ENCODE peak calls at places on chromosomes 16 and 17, in nine cellular contexts. S, M, W, N, T, I, O, R and V are unnamed samples.

GRCh38 chr16:85924675-85925074 is 25.7 kb downstream of the IRF8 start:
- DNase-seq in S (no peak), M (no peak), W (no peak), N (no peak), T (no peak), I (no peak), O (peak), R (no peak), V (no peak)

GRCh38 chr16:67177743-67178699 is 5.7 kb downstream of the MATCAP1 start:
- DNase-seq in S (no peak), M (no peak), W (peak), N (peak), T (peak), I (no peak), O (no peak), R (no peak), V (no peak)

GRCh38 chr16:648786-649589 is at the start of gene WDR90:
- DNase-seq in S (peak), M (peak), W (peak), N (peak), T (peak), I (peak), O (peak), R (peak), V (peak)

GRCh38 chr17:37385439-37385990 is 9.7 kb downstream of the C17orf78 start:
- DNase-seq in S (no peak), M (no peak), W (no peak), N (no peak), T (no peak), I (no peak), O (no peak), R (no peak), V (no peak)

GRCh38 chr16:70454221-70455034 is at the start of gene FCSK:
- DNase-seq in S (peak), M (peak), W (peak), N (peak), T (peak), I (peak), O (peak), R (peak), V (no peak)

GRCh38 chr17:38705523-38705802 is 390 bp downstream of the MLLT6 start:
- DNase-seq in S (no peak), M (no peak), W (no peak), N (no peak), T (peak), I (no peak), O (no peak), R (no peak), V (no peak)

GRCh38 chr16:28320741-28321140 is 28.4 kb downstream of the SBK1 start:
- DNase-seq in S (no peak), M (no peak), W (peak), N (no peak), T (no peak), I (no peak), O (no peak), R (no peak), V (no peak)

GRCh38 chr17:73950515-73950914 is 253.0 kb upstream of the RPL38 start:
- DNase-seq in S (no peak), M (no peak), W (no peak), N (no peak), T (no peak), I (no peak), O (no peak), R (no peak), V (no peak)

GRCh38 chr17:76447931-76448652 is 4.9 kb downstream of the UBE2O start:
- DNase-seq in S (no peak), M (no peak), W (no peak), N (no peak), T (no peak), I (peak), O (peak), R (no peak), V (no peak)

GRCh38 chr17:44587339-44587738 is 30.1 kb downstream of the FZD2 start:
- DNase-seq in S (peak), M (no peak), W (peak), N (no peak), T (no peak), I (peak), O (peak), R (no peak), V (no peak)

GRCh38 chr17:57999496-58000017 is 7.5 kb downstream of the SRSF1 start:
- DNase-seq in S (no peak), M (no peak), W (no peak), N (peak), T (peak), I (no peak), O (peak), R (no peak), V (no peak)

GRCh38 chr16:51490866-51491265 is 339.8 kb upstream of the SALL1 start:
- DNase-seq in S (no peak), M (no peak), W (no peak), N (no peak), T (no peak), I (no peak), O (no peak), R (no peak), V (no peak)

GRCh38 chr16:87790278-87791023 is 24.7 kb upstream of the KLHDC4 start:
- DNase-seq in S (no peak), M (no peak), W (no peak), N (no peak), T (no peak), I (peak), O (peak), R (no peak), V (no peak)

GRCh38 chr16:65274576-65274975 is 152.7 kb upstream of the CDH11 start:
- DNase-seq in S (no peak), M (no peak), W (no peak), N (no peak), T (no peak), I (no peak), O (no peak), R (no peak), V (no peak)

GRCh38 chr16:86761117-86761971 is 183.0 kb downstream of the FOXL1 start:
- DNase-seq in S (peak), M (no peak), W (no peak), N (peak), T (peak), I (peak), O (peak), R (peak), V (no peak)

GRCh38 chr17:2259769-2260536 is 43.6 kb downstream of the SMG6 start:
- DNase-seq in S (no peak), M (no peak), W (no peak), N (peak), T (no peak), I (no peak), O (peak), R (no peak), V (no peak)

GRCh38 chr17:57142925-57143324 is 57.9 kb downstream of the AKAP1 start:
- DNase-seq in S (no peak), M (no peak), W (no peak), N (no peak), T (no peak), I (peak), O (no peak), R (no peak), V (no peak)

GRCh38 chr17:45294506-45294905 is 22.3 kb downstream of the MAP3K14 start:
- DNase-seq in S (peak), M (no peak), W (peak), N (no peak), T (no peak), I (peak), O (peak), R (no peak), V (no peak)

GRCh38 chr17:58413684-58414083 is 3.6 kb downstream of the RNF43 start:
- DNase-seq in S (no peak), M (no peak), W (no peak), N (no peak), T (no peak), I (no peak), O (no peak), R (no peak), V (no peak)

GRCh38 chr16:85457366-85457765 is 155.8 kb upstream of the GSE1 start:
- DNase-seq in S (no peak), M (no peak), W (no peak), N (no peak), T (no peak), I (no peak), O (no peak), R (no peak), V (no peak)

GRCh38 chr17:28226563-28226962 is 92.4 kb upstream of the TMEM97 start:
- DNase-seq in S (no peak), M (no peak), W (peak), N (no peak), T (no peak), I (no peak), O (no peak), R (no peak), V (no peak)

GRCh38 chr17:28228986-28229729 is 89.8 kb upstream of the TMEM97 start:
- DNase-seq in S (no peak), M (no peak), W (peak), N (no peak), T (no peak), I (no peak), O (no peak), R (no peak), V (no peak)

GRCh38 chr17:28230011-28230410 is 89.0 kb upstream of the TMEM97 start:
- DNase-seq in S (no peak), M (no peak), W (peak), N (peak), T (no peak), I (no peak), O (no peak), R (no peak), V (no peak)

GRCh38 chr17:28227278-28228108 is 91.5 kb upstream of the TMEM97 start:
- DNase-seq in S (peak), M (peak), W (peak), N (no peak), T (no peak), I (no peak), O (no peak), R (peak), V (no peak)

GRCh38 chr17:28228109-28228840 is 90.7 kb upstream of the TMEM97 start:
- DNase-seq in S (no peak), M (no peak), W (peak), N (no peak), T (no peak), I (no peak), O (no peak), R (no peak), V (no peak)
- TF ChIP-seq CTCF in S (no peak), M (peak), W (no peak), N (no peak), T (no peak), I (no peak), O (peak), R (no peak), V (peak)

DNA sequence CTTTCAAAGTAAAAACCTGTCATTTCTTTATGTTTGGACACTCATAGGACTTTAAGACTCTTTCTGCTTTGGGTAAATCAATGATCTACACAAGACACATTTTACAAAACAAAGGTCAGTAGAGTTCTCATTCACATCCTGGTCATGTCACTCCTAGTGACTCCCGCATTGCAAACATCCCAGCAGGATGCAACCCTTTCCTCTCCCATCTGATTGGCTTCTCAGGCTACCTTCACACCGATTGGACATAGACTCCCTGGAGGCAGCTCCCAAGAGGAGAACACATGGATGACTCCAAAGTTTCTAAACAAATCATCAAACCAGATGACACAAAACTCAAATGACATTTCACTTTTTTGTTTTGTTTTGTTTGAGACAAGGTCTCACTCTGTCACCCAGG is 43.8 kb upstream of the ACSM2B start:
- DNase-seq in S (no peak), M (no peak), W (no peak), N (no peak), T (no peak), I (no peak), O (no peak), R (no peak), V (no peak)
- TF ChIP-seq CTCF in S (no peak), M (no peak), W (no peak), N (no peak), T (no peak), I (no peak), O (no peak), R (no peak), V (no peak)

GRCh38 chr17:6525111-6525510 is 31.2 kb downstream of the PITPNM3 start:
- DNase-seq in S (peak), M (no peak), W (no peak), N (no peak), T (no peak), I (no peak), O (no peak), R (no peak), V (no peak)
- TF ChIP-seq CTCF in S (no peak), M (no peak), W (no peak), N (no peak), T (no peak), I (no peak), O (no peak), R (no peak), V (no peak)

GRCh38 chr17:28426081-28426519 is 20.1 kb upstream of the SLC46A1 start:
- DNase-seq in S (no peak), M (no peak), W (no peak), N (no peak), T (no peak), I (no peak), O (no peak), R (no peak), V (peak)
- TF ChIP-seq CTCF in S (peak), M (peak), W (peak), N (peak), T (peak), I (no peak), O (peak), R (peak), V (peak)

DNA sequence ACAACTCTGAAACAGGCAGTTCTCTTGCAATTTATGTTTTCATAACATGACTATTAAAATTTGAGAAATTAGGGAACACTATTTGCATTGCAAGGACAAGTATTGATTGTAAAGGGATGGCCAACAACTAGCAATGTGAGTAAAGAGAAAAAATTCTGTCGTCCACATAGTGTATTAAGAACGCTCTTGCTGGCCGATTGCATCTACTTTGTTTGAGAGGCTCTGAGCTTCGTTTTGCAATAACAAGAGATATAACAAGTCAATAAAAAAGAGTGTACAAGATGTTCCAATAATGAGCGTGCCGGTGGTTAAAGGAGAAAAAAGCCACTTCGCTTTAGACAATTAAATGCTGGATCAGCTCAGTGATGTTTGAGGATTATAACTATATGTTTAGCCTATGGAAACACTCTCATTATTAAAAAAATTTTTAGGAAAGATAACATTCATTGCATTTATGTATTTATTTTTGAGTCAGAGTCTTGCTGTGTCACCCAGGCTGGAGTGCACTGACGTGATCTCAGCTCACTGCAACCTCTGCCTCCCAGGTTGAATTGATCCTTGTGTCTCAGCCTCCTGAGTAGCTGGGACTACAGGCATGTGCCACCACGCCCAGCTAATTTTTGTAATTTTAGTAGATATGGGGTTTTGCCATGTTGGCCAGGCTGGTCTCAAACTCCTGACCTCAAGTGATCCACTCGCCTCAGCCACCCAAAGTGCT is 19.2 kb upstream of the TOM1L1 start:
- DNase-seq in S (no peak), M (no peak), W (no peak), N (no peak), T (no peak), I (no peak), O (no peak), R (no peak), V (no peak)
- TF ChIP-seq CTCF in S (no peak), M (no peak), W (no peak), N (no peak), T (no peak), I (no peak), O (no peak), R (no peak), V (no peak)

GRCh38 chr17:71335212-71335611 is 785.6 kb upstream of the SOX9 start:
- DNase-seq in S (no peak), M (no peak), W (no peak), N (no peak), T (no peak), I (no peak), O (no peak), R (no peak), V (no peak)

GRCh38 chr17:71334041-71334781 is 786.6 kb upstream of the SOX9 start:
- DNase-seq in S (no peak), M (no peak), W (no peak), N (no peak), T (no peak), I (no peak), O (no peak), R (no peak), V (no peak)

GRCh38 chr17:71339219-71339618 is 781.6 kb upstream of the SOX9 start:
- DNase-seq in S (no peak), M (no peak), W (no peak), N (no peak), T (no peak), I (no peak), O (no peak), R (no peak), V (no peak)

GRCh38 chr17:71337903-71338302 is 782.9 kb upstream of the SOX9 start:
- DNase-seq in S (no peak), M (no peak), W (no peak), N (no peak), T (no peak), I (no peak), O (no peak), R (no peak), V (no peak)

DNA sequence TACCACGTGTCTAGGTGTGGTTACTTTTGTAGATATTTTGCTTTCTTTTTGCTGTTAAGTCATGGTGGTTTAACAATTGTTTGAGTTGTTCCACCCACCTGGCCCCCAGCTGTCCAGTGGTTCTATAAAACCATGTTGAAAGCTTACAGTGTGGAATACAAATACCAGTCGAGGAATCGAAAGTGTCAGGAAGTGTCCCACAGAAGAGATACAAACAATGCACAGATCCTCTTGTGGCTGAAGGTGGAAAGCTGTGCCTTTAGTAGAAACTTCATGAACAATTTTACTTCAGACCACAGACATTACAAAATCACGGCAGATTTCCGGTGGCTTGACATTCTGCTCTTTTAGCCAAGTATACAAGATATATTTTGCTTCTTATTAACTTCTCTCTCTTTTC is 782.4 kb upstream of the SOX9 start:
- DNase-seq in S (no peak), M (no peak), W (no peak), N (peak), T (no peak), I (no peak), O (no peak), R (no peak), V (no peak)
- TF ChIP-seq CTCF in S (no peak), M (no peak), W (no peak), N (no peak), T (no peak), I (no peak), O (no peak), R (no peak), V (no peak)

DNA sequence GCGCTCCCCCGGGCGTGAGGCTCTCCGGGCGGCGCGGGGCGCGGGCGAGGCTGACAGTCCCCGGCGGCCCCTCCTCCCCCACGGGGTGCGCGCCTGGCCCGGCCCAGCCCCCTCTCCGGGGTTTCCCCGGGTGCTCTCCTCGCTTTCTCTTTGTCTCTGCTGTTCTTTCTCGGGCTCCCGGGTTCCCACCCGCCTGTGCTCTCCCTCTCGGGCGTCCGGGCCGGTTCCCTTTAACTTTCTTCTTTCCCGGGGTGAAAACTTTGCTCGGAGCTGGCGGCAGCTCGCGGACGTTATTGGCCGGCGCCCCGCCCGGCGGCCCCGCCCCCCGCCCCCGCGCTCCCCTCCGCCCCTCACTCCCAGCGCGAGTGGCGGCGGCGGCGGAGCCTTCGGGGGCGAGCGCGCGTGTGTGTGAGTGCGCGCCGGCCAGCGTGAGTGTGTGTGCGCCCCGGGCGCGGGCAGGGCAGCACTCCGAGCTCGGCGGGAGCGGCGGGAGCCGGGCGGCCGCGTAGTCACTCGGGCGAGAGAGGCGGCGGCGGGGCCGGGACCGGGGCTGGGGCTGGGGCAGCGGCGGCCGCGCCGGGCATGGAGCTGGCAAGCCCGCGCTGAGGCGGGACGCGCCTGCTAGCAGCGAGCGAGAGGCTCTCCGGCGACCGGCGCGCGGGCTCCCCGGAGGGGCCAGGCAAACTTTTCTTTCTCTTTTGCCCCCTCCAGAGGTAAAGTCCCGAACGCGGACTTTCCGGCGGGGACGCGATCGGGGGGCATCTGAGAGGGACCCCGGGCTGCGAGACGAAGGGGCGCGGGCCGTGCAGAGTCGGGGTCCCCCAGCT is at the start of gene NTN1:
- DNase-seq in S (peak), M (peak), W (peak), N (peak), T (peak), I (peak), O (peak), R (peak), V (peak)
- TF ChIP-seq CTCF in S (no peak), M (no peak), W (no peak), N (no peak), T (no peak), I (no peak), O (no peak), R (no peak), V (no peak)

GRCh38 chr16:35182043-35182677 is 1722.7 kb downstream of the TP53TG3F start:
- DNase-seq in S (no peak), M (no peak), W (peak), N (no peak), T (no peak), I (no peak), O (no peak), R (no peak), V (no peak)

GRCh38 chr16:35185366-35186044 is 1726.1 kb downstream of the TP53TG3F start:
- DNase-seq in S (no peak), M (no peak), W (no peak), N (no peak), T (no peak), I (no peak), O (no peak), R (no peak), V (no peak)

GRCh38 chr16:35186045-35186759 is 1726.8 kb downstream of the TP53TG3F start:
- DNase-seq in S (no peak), M (no peak), W (no peak), N (no peak), T (no peak), I (no peak), O (no peak), R (no peak), V (no peak)

GRCh38 chr16:35182943-35183550 is 1723.6 kb downstream of the TP53TG3F start:
- DNase-seq in S (no peak), M (no peak), W (no peak), N (no peak), T (no peak), I (no peak), O (no peak), R (no peak), V (no peak)

DNA sequence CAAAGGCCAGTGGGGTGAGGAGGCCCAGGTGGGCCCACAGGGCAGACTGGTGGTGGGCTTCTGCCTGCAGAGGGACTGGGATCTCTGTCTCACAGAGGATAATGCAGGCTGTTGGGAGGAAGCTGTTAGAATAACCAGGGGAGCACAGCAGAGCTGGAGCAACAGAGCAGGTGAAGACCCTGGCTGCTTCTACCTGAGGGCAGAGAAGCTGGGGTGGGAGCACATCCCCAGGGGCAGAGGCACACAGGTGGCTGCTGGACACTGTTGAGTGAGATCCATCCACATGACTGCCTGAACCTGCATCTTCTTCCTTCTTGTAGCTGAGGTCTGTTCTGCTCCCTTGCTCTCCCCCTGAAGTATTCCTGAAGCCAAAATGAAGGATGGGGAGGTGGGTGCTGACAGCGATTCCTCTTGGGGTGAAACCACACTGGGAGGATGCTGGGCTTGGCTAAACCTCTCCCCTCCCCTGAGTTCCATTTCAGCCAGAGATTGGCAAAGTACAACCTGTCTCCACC is 1725.0 kb downstream of the TP53TG3F start:
- DNase-seq in S (no peak), M (no peak), W (no peak), N (no peak), T (no peak), I (no peak), O (no peak), R (no peak), V (no peak)
- TF ChIP-seq CTCF in S (no peak), M (no peak), W (no peak), N (no peak), T (no peak), I (no peak), O (no peak), R (no peak), V (no peak)